ENCODE peak calls at places on chromosomes 2 and 18, in four cellular contexts. U, L, N and J are unnamed samples.

GRCh38 chr2:222360997-222361396 is 62.2 kb upstream of the PAX3 start:
- DNase-seq in U (no peak), L (no peak), N (no peak), J (no peak)

GRCh38 chr2:158760887-158761286 is 34.2 kb upstream of the DAPL1 start:
- DNase-seq in U (no peak), L (no peak), N (no peak), J (no peak)

GRCh38 chr2:50863218-50863617 is 168.7 kb downstream of the NRXN1 start:
- DNase-seq in U (no peak), L (no peak), N (no peak), J (no peak)

GRCh38 chr2:144215701-144216675 is 303.9 kb downstream of the ZEB2 start:
- DNase-seq in U (peak), L (no peak), N (no peak), J (no peak)

GRCh38 chr2:181750305-181750704 is 70.0 kb upstream of the NEUROD1 start:
- DNase-seq in U (no peak), L (no peak), N (no peak), J (no peak)

GRCh38 chr2:215659650-215660049 is 223.8 kb upstream of the FN1 start:
- DNase-seq in U (no peak), L (no peak), N (no peak), J (no peak)

GRCh38 chr18:48623468-48624220 is 84.8 kb downstream of the CTIF start:
- DNase-seq in U (no peak), L (no peak), N (no peak), J (peak)

GRCh38 chr2:189526936-189527654 is 53.5 kb downstream of the SLC40A1 start:
- DNase-seq in U (no peak), L (no peak), N (no peak), J (no peak)

GRCh38 chr18:49690307-49690706 is 123.0 kb downstream of the ACAA2 start:
- DNase-seq in U (no peak), L (no peak), N (no peak), J (peak)

GRCh38 chr18:49693276-49694005 is 119.9 kb downstream of the ACAA2 start:
- DNase-seq in U (no peak), L (no peak), N (no peak), J (no peak)

GRCh38 chr18:49694402-49694801 is 118.9 kb downstream of the ACAA2 start:
- DNase-seq in U (no peak), L (no peak), N (no peak), J (no peak)

GRCh38 chr18:49685231-49685942 is 123.5 kb downstream of the LIPG start:
- DNase-seq in U (no peak), L (no peak), N (no peak), J (no peak)

GRCh38 chr18:49691177-49691608 is 122.1 kb downstream of the ACAA2 start:
- DNase-seq in U (no peak), L (no peak), N (no peak), J (no peak)
- TF ChIP-seq CHD4 in U (no peak), L (no peak), N (no peak), J (no peak)

DNA sequence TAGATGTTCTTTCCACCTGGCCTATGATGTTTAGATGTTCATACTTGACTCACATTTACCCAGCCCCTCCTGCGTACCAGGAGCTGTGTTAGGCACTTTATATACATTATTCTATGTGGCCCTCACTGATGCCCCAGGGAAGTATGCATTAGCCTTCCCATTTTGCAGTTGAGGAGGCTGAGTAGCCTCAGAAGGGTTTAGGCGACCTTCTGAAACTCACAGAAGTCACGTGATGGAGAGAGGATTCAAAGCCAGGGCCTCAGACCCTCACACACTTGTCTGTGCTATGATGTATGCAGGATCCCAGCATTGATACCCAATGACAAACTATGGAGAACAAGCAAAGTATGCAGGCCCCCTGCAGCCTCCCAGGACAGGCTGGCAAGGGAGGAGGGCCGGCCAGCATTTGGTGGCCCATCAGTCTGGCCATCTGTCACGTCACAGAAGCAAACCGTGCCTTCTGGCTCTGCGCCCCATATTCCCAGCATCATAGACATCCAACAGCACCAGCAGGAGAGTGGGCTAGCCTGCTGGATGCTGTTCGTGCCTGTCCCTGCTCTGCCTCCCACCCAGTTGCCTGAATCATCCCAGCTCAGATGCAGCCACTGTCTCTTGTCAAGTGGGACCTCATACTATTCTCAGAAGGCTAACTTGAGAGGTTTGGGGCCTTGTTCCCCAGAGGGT is 33.6 kb downstream of the EHD3 start:
- DNase-seq in U (no peak), L (no peak), N (no peak), J (no peak)
- TF ChIP-seq CEBPB in U (no peak), L (no peak), N (no peak), J (no peak)

DNA sequence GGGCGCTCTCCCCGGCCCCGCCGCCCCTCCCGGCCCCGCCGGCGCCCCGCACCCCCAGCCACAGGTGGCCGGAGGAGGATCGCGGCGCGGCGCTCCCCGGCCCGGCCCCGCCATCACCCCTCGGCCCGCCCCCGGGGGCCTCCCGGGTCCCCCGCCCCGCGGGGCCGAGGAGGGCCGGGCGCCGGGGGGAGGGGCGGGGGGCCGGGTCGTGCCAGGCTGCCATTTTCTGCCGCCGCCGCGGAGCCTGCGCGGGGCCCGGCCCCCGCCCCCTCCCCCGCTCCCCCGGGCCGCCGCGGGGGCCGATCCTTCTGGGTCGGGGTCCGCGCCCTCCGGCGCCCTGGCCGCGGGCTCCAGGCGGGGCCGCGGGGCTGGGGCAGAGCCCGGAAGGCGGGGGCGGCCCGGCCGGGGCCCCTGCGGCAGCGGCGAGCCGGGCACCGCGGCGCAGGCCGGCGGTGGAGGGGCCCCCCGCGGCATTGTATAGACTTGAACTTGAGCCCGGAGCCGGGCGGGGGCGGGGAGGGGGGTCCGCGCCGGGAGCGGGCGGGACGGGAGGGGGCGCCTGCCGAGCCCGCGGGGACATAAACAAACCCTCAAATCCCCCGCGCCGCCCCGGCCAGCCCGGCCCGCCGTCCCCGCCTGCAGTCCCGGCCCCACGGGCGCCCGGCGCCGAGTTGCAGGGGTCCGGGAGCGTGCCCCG is 546 bp downstream of the DNMT3A start:
- DNase-seq in U (no peak), L (peak), N (no peak), J (no peak)
- TF ChIP-seq CHD4 in U (no peak), L (no peak), N (no peak), J (no peak)

GRCh38 chr2:187853413-187853812 is 299.2 kb upstream of the TFPI start:
- DNase-seq in U (no peak), L (no peak), N (no peak), J (no peak)
- TF ChIP-seq CEBPB in U (no peak), L (no peak), N (no peak), J (no peak)

GRCh38 chr2:201909961-201910361 is 103.6 kb downstream of the CDK15 start:
- DNase-seq in U (peak), L (no peak), N (no peak), J (no peak)
- TF ChIP-seq CHD4 in U (no peak), L (no peak), N (no peak), J (no peak)